ENCODE peak calls at places on chromosomes 2 and 18, in eight cellular contexts. F is stomach; V is heart left ventricle; Z is Peyer's patch; S is pancreas; Y is CD8-positive, alpha-beta memory T cell; E is CD4-positive, CD25-positive, alpha-beta regulatory T cell; T is kidney. Q is an unnamed sample. For H3K4me1, the result is how much of the 10 kb centered on the place peaks cover.

GRCh38 chr2:69422198-69422597 is 15.0 kb downstream of the NFU1 start:
- DNase-seq in F (no peak), V (no peak), Z (no peak), S (no peak), Y (no peak), E (no peak), T (no peak), Q (no peak)

GRCh38 chr2:160054984-160055725 is 7.3 kb downstream of the PLA2R1 start:
- DNase-seq in F (no peak), V (no peak), Z (no peak), S (no peak), Y (no peak), E (no peak), T (no peak), Q (no peak)

GRCh38 chr2:41847744-41848441 is 199.9 kb upstream of the PKDCC start:
- DNase-seq in F (no peak), V (no peak), Z (no peak), S (peak), Y (no peak), E (no peak), T (no peak), Q (peak)

GRCh38 chr2:216860738-216861137 is 874 bp upstream of the TNP1 start:
- DNase-seq in F (no peak), V (no peak), Z (no peak), S (no peak), Y (no peak), E (no peak), T (no peak), Q (no peak)

GRCh38 chr2:102391530-102391929 is 31.4 kb upstream of the IL18RAP start:
- DNase-seq in F (no peak), V (no peak), Z (no peak), S (no peak), Y (peak), E (peak), T (no peak), Q (no peak)

GRCh38 chr2:240579771-240580614 is 6.5 kb upstream of the CAPN10 start:
- DNase-seq in F (peak), V (no peak), Z (peak), S (peak), Y (peak), E (peak), T (no peak), Q (peak)

GRCh38 chr2:162676515-162676914 is 162.1 kb downstream of the KCNH7 start:
- DNase-seq in F (no peak), V (no peak), Z (no peak), S (no peak), Y (no peak), E (no peak), T (no peak), Q (no peak)

GRCh38 chr2:65503746-65504145 is 71.3 kb upstream of the SPRED2 start:
- DNase-seq in F (no peak), V (no peak), Z (no peak), S (no peak), Y (no peak), E (no peak), T (no peak), Q (no peak)

GRCh38 chr2:88016948-88017779 is 817 bp upstream of the RNU2-63P start:
- DNase-seq in F (peak), V (peak), Z (peak), S (peak), Y (no peak), E (no peak), T (peak), Q (peak)

GRCh38 chr2:37039580-37039979 is 44.6 kb downstream of the HEATR5B start:
- DNase-seq in F (no peak), V (no peak), Z (no peak), S (no peak), Y (no peak), E (no peak), T (no peak), Q (no peak)

GRCh38 chr2:199457147-199458016 is at the start of gene SATB2:
- DNase-seq in F (no peak), V (no peak), Z (peak), S (no peak), Y (no peak), E (no peak), T (peak), Q (no peak)

GRCh38 chr2:3594493-3595281 is at the start of gene COLEC11:
- DNase-seq in F (no peak), V (peak), Z (no peak), S (no peak), Y (no peak), E (no peak), T (peak), Q (no peak)

GRCh38 chr2:197838036-197838435 is 33.6 kb downstream of the PLCL1 start:
- DNase-seq in F (no peak), V (no peak), Z (no peak), S (no peak), Y (peak), E (peak), T (no peak), Q (no peak)

GRCh38 chr2:9736008-9736407 is 105.2 kb upstream of the YWHAQ start:
- DNase-seq in F (no peak), V (no peak), Z (no peak), S (no peak), Y (no peak), E (peak), T (no peak), Q (no peak)

GRCh38 chr18:52352920-52353319 is 12.9 kb downstream of the DCC start:
- DNase-seq in F (no peak), V (no peak), Z (no peak), S (no peak), Y (no peak), E (no peak), T (no peak), Q (no peak)

GRCh38 chr2:1826188-1826905 is 82.0 kb upstream of the PXDN start:
- DNase-seq in F (no peak), V (no peak), Z (no peak), S (no peak), Y (no peak), E (no peak), T (no peak), Q (no peak)

GRCh38 chr18:35143615-35144596 is 96.9 kb upstream of the ZNF397 start:
- DNase-seq in F (peak), V (peak), Z (peak), S (peak), Y (peak), E (peak), T (no peak), Q (peak)

GRCh38 chr2:101714098-101714497 is 16.6 kb downstream of the MAP4K4 start:
- DNase-seq in F (no peak), V (no peak), Z (no peak), S (no peak), Y (no peak), E (no peak), T (no peak), Q (no peak)

GRCh38 chr2:72415256-72415655 is 267.6 kb upstream of the CYP26B1 start:
- DNase-seq in F (no peak), V (no peak), Z (no peak), S (no peak), Y (no peak), E (no peak), T (no peak), Q (no peak)

GRCh38 chr2:190627881-190628412 is 20.9 kb upstream of the NAB1 start:
- DNase-seq in F (no peak), V (peak), Z (no peak), S (no peak), Y (peak), E (no peak), T (peak), Q (no peak)

DNA sequence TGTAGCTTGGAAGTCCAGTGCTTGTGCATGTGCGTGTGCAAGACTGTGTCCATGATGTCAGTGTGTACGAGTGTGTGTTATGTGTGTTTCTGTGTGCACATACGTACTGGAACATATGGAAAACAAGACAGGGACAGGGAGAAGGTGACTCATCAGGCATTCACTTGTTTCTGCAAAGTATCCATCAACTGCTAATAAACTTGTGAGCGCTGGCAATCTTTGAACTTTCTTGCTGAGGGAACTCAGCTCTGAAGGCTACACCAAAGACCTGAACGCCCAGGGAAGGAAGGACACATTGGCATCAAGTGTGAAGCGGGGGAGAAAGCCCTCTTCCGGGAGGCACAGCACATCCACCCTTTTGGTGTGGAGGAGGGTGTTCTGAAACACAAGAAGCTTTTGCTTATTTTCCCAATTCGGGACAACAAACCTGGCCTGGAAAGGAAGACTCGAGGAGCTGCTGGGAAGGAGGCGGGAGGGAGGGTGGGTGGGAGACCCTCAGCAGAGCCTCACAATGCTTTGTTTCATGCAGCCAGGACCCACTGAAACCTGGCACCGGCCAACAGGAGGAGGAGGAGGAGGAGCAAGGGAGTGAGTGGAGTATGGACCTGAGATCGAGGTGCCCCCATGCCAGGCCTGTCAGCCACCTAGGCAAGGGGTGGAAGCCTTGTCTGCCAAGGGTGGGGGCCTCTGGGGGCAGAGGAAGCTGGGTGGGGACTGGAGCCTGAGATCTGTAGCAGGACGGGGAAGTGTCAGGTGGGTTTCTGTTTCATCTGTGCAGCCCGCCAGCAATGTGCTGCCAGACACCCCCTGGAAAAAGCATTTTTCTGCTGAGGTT is 26.8 kb downstream of the SMAD7 start:
- DNase-seq in F (no peak), V (no peak), Z (peak), S (no peak), Y (no peak), E (no peak), T (no peak), Q (no peak)
- H3K4me1 ChIP-seq in F (half or more), V (half or more), Z (under half), S (under half), Y (half or more), E (half or more), T (half or more), Q (half or more)

DNA sequence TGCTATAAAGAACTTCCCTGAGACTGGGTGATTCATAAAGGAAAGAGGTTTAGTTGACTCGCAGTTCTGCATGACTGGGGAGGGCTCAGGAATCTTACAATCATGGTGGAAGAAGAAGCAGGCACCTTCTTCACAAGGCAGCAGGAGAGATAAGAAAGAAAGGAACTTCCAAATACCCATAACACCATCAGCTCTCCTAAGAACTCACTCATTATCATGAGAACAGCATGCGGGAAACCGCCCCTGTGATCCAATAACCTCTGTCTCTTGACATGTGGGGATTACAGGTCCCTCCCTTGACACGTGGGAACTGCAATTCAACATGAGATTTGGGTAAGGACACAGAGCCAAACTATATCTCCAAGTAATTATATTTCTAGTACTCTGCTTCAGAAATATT is 163.8 kb upstream of the CDH20 start:
- DNase-seq in F (no peak), V (no peak), Z (no peak), S (no peak), Y (no peak), E (no peak), T (no peak), Q (no peak)
- H3K4me1 ChIP-seq in F (under half), V (under half), Z (under half), S (under half), Y (under half), E (under half), T (under half), Q (under half)

DNA sequence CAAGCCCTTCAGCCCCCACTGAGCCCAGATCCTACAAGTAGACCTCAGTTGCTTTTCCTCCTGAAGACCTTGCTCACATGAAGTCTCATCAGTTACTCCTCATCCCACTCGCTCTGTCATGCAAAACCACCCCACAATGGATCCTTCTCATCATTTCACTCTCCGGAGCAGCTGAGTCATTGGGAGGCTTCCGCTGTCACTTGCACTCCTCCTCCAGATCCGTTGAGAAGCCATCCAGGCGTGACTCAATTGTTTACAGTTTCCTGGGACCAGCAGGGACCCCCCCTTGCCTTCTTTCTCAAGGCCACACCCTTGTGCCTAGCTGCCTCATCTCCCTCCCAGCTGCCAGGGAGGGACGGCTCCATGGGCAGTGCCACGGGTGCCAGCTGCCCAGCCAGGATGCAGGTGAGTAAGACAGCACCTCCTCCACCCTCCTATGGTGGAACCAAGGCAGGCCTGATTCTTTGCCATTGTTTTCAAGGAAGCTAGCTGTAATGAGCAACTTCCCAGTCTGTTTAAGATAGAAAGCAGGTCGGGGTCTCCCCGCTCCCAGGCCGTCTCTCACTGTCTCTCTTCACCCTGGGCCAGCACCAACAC is 16.3 kb downstream of the GPR55 start:
- DNase-seq in F (peak), V (no peak), Z (peak), S (no peak), Y (no peak), E (no peak), T (no peak), Q (no peak)
- H3K4me1 ChIP-seq in F (under half), V (under half), Z (under half), S (under half), Y (under half), E (under half), T (under half), Q (under half)

DNA sequence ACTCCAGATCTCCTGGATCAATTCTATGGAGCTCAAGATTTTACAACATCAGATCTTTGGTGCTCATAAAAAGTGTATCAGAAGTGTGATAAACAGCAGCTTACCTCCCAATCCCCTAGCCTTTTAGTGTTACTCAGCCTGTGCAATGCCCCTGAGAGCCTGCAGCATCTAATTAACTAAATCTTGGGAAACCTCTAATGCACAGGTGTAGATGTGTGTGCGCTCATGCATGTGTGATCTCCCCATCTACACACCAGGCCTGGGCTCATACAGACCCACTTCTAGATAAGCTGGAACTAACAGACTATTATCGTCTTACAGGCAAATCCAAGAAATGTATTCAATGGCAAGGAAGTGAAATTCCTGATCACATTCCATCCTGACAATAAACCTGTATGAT is 7.5 kb downstream of the SUCLG1 start:
- DNase-seq in F (no peak), V (no peak), Z (no peak), S (no peak), Y (no peak), E (no peak), T (no peak), Q (no peak)
- H3K4me1 ChIP-seq in F (under half), V (half or more), Z (under half), S (under half), Y (under half), E (under half), T (under half), Q (under half)